ENCODE peak calls at places on chromosomes 3 and 15, in six cellular contexts. U, S, E, D, Z and B are unnamed samples.

GRCh38 chr15:23594252-23594770 is 28.8 kb downstream of the MKRN3 start:
- DNase-seq in E (no peak), D (no peak), Z (no peak), S (no peak), U (no peak), B (no peak)

GRCh38 chr15:56965614-56966013 is 47.2 kb downstream of the TCF12 start:
- DNase-seq in S (no peak), U (no peak), Z (no peak), E (no peak), D (no peak), B (no peak)

GRCh38 chr3:78992830-78993229 is 775.0 kb downstream of the ROBO1 start:
- DNase-seq in D (no peak), S (no peak), E (no peak), U (no peak), Z (no peak), B (no peak)

GRCh38 chr3:28299705-28300104 is 48.8 kb upstream of the ZCWPW2 start:
- DNase-seq in E (no peak), S (no peak), U (no peak), Z (no peak), D (no peak), B (no peak)

GRCh38 chr3:64686446-64686908 is 1.3 kb downstream of the ADAMTS9 start:
- DNase-seq in S (peak; percentile 32), U (no peak), Z (no peak), E (no peak), D (no peak), B (no peak)

GRCh38 chr3:140128217-140129137 is 193.5 kb downstream of the CLSTN2 start:
- DNase-seq in Z (peak; percentile 18), D (no peak), S (peak; percentile 29), U (peak; percentile 35), E (no peak), B (no peak)

GRCh38 chr3:119637679-119638525 is 22.5 kb downstream of the POPDC2 start:
- DNase-seq in S (no peak), D (no peak), U (no peak), Z (peak; percentile 65), E (no peak), B (no peak)

GRCh38 chr3:58617338-58617761 is 40.2 kb upstream of the FAM107A start:
- DNase-seq in S (peak; percentile 31), D (no peak), E (peak; percentile 30), U (no peak), Z (no peak), B (no peak)

GRCh38 chr15:50562735-50563640 is 16.5 kb upstream of the USP50 start:
- DNase-seq in Z (no peak), E (no peak), S (no peak), D (no peak), U (no peak), B (no peak)

GRCh38 chr3:128482175-128482856 is 10.7 kb downstream of the GATA2 start:
- DNase-seq in Z (no peak), S (no peak), D (no peak), E (no peak), U (no peak), B (no peak)

GRCh38 chr15:72162569-72162968 is 35.0 kb downstream of the GRAMD2A start:
- DNase-seq in U (no peak), Z (no peak), E (no peak), D (no peak), S (no peak), B (no peak)

GRCh38 chr3:15294914-15295313 is 37.5 kb downstream of the SH3BP5 start:
- DNase-seq in S (no peak), D (no peak), Z (no peak), U (no peak), E (no peak), B (no peak)

GRCh38 chr15:101607102-101607501 is 45.1 kb downstream of the TM2D3 start:
- DNase-seq in U (no peak), E (no peak), Z (no peak), S (no peak), D (no peak), B (no peak)

GRCh38 chr3:128551872-128552271 is 58.9 kb upstream of the GATA2 start:
- DNase-seq in D (no peak), Z (no peak), S (peak; percentile 5), E (no peak), U (no peak), B (no peak)

DNA sequence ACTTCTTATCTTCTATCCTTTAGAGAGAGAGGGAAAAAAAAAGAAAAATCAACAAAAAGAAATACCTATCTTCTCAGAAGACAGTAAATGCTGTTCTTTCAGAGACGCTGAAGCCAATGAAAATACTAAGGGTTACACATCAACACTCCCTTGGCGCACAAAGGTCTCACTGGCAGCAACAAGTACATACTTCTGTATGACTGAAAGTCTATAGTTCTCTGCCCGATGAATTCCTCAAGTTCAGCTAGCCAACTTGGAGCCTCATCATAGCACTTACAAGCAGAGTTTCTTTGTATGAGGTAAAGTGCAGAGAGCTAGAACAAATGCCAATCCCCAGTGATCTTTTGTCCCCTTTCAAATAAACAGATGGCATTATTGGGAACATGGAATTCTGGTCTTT is 62.7 kb downstream of the CPNE4 start:
- DNase-seq in E (no peak), D (no peak), Z (no peak), U (no peak), S (no peak), B (no peak)
- H3K27ac ChIP-seq in E (no peak overlapping the region), D (no peak overlapping the region), Z (no peak overlapping the region), U (no peak overlapping the region), S (no peak overlapping the region), B (no peak overlapping the region)

GRCh38 chr3:126858887-126859286 is 124.0 kb upstream of the PLXNA1 start:
- DNase-seq in E (no peak), S (no peak), Z (peak; percentile 92), U (no peak), D (no peak), B (no peak)
- H3K27ac ChIP-seq in E (no peak overlapping the region), S (no peak overlapping the region), Z (peak overlapping the region; percentile 90), U (no peak overlapping the region), D (no peak overlapping the region), B (no peak overlapping the region)

DNA sequence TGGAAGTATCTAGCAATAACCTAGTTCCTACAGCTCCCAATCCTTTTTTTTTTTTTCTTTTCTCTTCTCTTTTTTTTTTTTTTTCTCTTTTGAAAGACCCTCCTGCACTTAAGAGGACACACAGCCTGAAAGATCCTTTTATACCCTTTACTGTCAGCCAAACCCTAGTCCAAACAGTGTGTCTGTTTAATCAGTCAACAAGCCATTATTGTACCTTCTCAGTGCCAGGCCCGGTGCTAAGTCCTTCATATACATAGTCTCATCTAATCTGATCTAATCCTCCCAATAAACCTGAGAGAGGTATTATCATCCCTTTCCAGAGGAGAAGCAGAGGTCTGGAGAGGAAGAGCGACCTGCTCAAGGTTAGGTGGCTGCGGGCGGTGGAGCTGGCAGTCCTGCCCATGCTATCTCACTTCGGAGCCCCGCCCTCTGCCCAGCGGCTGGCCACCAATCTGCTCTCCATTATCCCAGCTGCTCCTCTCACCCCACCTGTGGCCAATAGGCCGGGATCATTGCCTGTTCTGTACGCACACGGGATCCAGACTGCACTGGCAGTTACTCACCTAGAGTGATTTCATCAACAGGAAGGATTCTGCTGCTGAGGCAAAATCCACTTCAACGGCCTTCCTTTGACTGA is 100.8 kb downstream of the TLE3 start:
- DNase-seq in D (no peak), E (no peak), U (no peak), S (peak; percentile 70), Z (no peak), B (no peak)
- H3K27ac ChIP-seq in D (no peak overlapping the region), E (no peak overlapping the region), U (no peak overlapping the region), S (no peak overlapping the region), Z (no peak overlapping the region), B (no peak overlapping the region)

DNA sequence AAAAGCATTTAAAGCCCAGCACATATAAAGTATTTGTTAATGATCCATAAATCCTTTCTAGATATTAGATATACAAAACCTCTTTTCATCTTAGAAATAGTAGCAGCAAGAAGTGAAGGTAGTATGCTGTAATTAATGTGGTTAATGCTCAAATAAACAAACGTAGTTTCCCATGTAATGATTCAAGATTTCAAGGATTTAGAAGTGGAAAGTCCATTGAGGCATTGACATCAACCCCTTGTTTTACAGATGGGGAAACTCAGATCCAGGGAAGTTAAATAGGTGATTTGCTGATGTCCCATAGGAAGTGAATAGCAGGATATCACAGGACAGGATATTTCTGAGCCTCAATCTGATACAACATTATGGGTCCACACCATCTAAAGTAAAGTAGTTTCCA is 47.2 kb downstream of the TSC22D2 start:
- DNase-seq in E (no peak), S (no peak), D (no peak), U (no peak), Z (no peak), B (no peak)
- H3K27ac ChIP-seq in E (no peak overlapping the region), S (no peak overlapping the region), D (no peak overlapping the region), U (no peak overlapping the region), Z (no peak overlapping the region), B (no peak overlapping the region)